ENCODE peak calls at places on chromosomes 1 and 21, in seven cellular contexts. I is SK-N-SH, Z is K562, M is HepG2, O is H1, E is GM12878, H is HCT116. W is an unnamed sample.

GRCh38 chr1:50369830-50370229 is 53.4 kb downstream of the DMRTA2 start:
- DNase-seq in I (no peak), Z (no peak), M (peak; percentile 15), O (no peak), E (no peak), H (no peak), W (peak; percentile 24)

GRCh38 chr1:244762629-244763028 is 72.8 kb upstream of the COX20 start:
- DNase-seq in I (no peak), Z (no peak), M (no peak), O (no peak), E (no peak), H (no peak), W (no peak)

GRCh38 chr1:91749690-91750335 is 136.1 kb downstream of the TGFBR3 start:
- DNase-seq in I (no peak), Z (no peak), M (no peak), O (no peak), E (no peak), H (no peak), W (no peak)

GRCh38 chr21:17829472-17829871 is 10.3 kb upstream of the C21orf91 start:
- DNase-seq in I (no peak), Z (no peak), M (no peak), O (no peak), E (no peak), H (no peak), W (no peak)

GRCh38 chr1:186780081-186780480 is 48.7 kb upstream of the PLA2G4A start:
- DNase-seq in I (no peak), Z (no peak), M (no peak), O (no peak), E (no peak), H (no peak), W (no peak)

GRCh38 chr1:179883040-179883501 is 986 bp downstream of the TOR1AIP1 start:
- DNase-seq in I (peak; percentile 80), Z (no peak), M (no peak), O (no peak), E (no peak), H (no peak), W (no peak)

GRCh38 chr1:92882817-92883216 is 51.0 kb downstream of the RPL5 start:
- DNase-seq in I (peak; percentile 2), Z (no peak), M (no peak), O (no peak), E (no peak), H (no peak), W (no peak)

GRCh38 chr1:52041551-52042185 is 8.1 kb upstream of the KTI12 start:
- DNase-seq in I (no peak), Z (no peak), M (no peak), O (no peak), E (no peak), H (no peak), W (no peak)

GRCh38 chr1:115115521-115116161 is 26.3 kb upstream of the TSPAN2 start:
- DNase-seq in I (no peak), Z (no peak), M (no peak), O (no peak), E (no peak), H (no peak), W (no peak)

GRCh38 chr1:185681034-185681633 is 53.1 kb upstream of the HMCN1 start:
- DNase-seq in I (peak; percentile 17), Z (no peak), M (peak; percentile 50), O (no peak), E (peak; percentile 21), H (peak; percentile 45), W (no peak)

GRCh38 chr1:67299296-67299695 is 8.4 kb upstream of the IL12RB2 start:
- DNase-seq in I (no peak), Z (no peak), M (no peak), O (no peak), E (no peak), H (no peak), W (no peak)

GRCh38 chr1:201565771-201566528 is 27.0 kb downstream of the NAV1 start:
- DNase-seq in I (no peak), Z (no peak), M (no peak), O (no peak), E (no peak), H (no peak), W (no peak)

GRCh38 chr1:108551157-108551862 is 8.6 kb upstream of the EEIG2 start:
- DNase-seq in I (no peak), Z (no peak), M (no peak), O (no peak), E (peak; percentile 70), H (no peak), W (no peak)

GRCh38 chr1:53454019-53454418 is 5.2 kb upstream of the DMRTB1 start:
- DNase-seq in I (no peak), Z (no peak), M (no peak), O (no peak), E (no peak), H (no peak), W (no peak)

GRCh38 chr1:119139393-119139792 is 1.1 kb downstream of the WARS2 start:
- DNase-seq in I (no peak), Z (no peak), M (no peak), O (no peak), E (peak; percentile 44), H (no peak), W (no peak)
- TF ChIP-seq JUND in I (no peak), Z (no peak), M (no peak), O (no peak), E (no peak), H (no peak), W (no peak)

GRCh38 chr1:55893155-55893554 is 678.0 kb upstream of the USP24 start:
- DNase-seq in I (no peak), Z (no peak), M (peak; percentile 59), O (no peak), E (no peak), H (peak; percentile 53), W (peak; percentile 48)
- TF ChIP-seq JUND in I (no peak), Z (no peak), M (no peak), O (no peak), E (no peak), H (no peak), W (no peak)

GRCh38 chr1:14915356-14916054 is 238.0 kb upstream of the TMEM51 start:
- DNase-seq in I (peak; percentile 84), Z (peak; percentile 89), M (peak; percentile 39), O (no peak), E (no peak), H (peak; percentile 28), W (peak; percentile 54)
- TF ChIP-seq JUND in I (no peak), Z (no peak), M (no peak), O (no peak), E (no peak), H (no peak), W (no peak)

DNA sequence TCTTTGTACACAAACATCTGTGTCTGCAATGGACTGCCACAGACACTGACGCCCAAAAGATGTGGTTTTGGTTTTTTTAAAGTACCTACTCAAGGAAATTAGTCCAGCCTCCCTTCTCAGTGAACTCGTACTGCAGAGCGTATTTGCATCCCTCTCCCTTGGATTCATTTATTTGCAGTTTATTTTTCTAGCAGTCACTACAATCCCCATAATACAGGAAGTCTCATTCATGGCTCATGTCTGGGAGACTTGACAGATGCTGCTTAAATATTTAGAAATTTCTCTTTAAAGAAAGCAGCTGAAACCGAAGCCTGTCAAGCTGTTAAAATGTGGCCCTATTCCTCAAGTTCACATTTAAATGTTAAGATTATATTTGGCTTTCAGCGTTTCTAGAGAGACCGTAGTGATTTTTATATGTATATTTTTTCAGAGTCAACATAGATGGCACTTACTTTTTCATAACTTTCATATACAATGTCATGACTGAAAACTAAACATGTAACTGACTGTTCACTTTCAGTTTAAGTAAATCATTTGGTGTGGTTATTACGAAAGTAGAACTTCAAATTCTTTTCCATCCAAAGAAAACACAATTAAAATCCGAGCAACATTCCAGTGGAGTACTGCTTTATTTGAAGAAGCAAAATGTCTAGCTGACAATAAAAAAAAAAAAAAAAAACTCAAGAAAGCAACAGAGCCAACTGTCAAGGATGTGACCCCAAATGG is 38.0 kb downstream of the MIS18A start:
- DNase-seq in I (no peak), Z (no peak), M (no peak), O (no peak), E (peak; percentile 13), H (no peak), W (no peak)
- TF ChIP-seq JUND in I (no peak), Z (no peak), M (no peak), O (no peak), E (no peak), H (no peak), W (no peak)

GRCh38 chr1:39957299-39958020 is 2.5 kb downstream of the MFSD2A start:
- DNase-seq in I (peak; percentile 10), Z (no peak), M (no peak), O (no peak), E (no peak), H (no peak), W (no peak)

GRCh38 chr1:39962450-39962825 is 7.5 kb downstream of the MFSD2A start:
- DNase-seq in I (no peak), Z (no peak), M (no peak), O (no peak), E (no peak), H (no peak), W (no peak)

GRCh38 chr1:39958801-39959200 is 3.9 kb downstream of the MFSD2A start:
- DNase-seq in I (no peak), Z (no peak), M (no peak), O (no peak), E (no peak), H (no peak), W (no peak)

GRCh38 chr1:39959651-39960333 is 4.8 kb downstream of the MFSD2A start:
- DNase-seq in I (no peak), Z (no peak), M (no peak), O (no peak), E (no peak), H (no peak), W (no peak)

DNA sequence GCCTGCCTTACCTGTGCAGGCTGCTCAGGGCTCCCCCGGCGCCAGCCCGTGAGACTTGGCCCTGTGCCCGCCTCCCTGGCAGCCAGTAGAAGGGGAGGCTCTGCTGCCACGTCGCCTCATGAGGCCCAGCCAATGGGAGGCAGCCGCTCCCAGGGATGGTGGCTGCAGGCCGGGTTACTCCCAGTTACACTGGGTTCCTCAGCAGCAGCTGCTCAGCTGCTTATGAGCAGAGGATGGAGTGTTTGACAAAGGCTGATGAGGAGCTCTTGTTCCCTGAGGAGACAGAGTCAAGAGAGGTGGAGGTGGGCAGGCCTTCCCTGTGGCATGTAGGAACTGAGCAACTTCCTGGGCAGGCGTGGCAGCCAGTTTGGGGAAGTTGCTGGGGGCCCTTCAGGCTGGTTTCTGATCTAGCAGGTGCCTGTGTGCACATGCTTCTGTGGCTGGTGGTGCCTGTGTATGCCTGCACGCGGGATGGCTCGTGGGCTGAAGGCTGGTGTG is 5.6 kb downstream of the MFSD2A start:
- DNase-seq in I (peak; percentile 55), Z (peak; percentile 42), M (no peak), O (no peak), E (peak; percentile 58), H (no peak), W (no peak)
- TF ChIP-seq JUND in I (no peak), Z (no peak), M (no peak), O (no peak), E (no peak), H (no peak), W (no peak)

GRCh38 chr1:94345148-94345721 is 73.0 kb upstream of the ABCD3 start:
- DNase-seq in I (no peak), Z (no peak), M (no peak), O (no peak), E (no peak), H (no peak), W (no peak)
- TF ChIP-seq JUND in I (no peak), Z (no peak), M (no peak), O (no peak), E (no peak), H (no peak), W (no peak)

GRCh38 chr1:25140073-25140797 is 92.1 kb downstream of the SYF2 start:
- DNase-seq in I (no peak), Z (no peak), M (peak; percentile 55), O (no peak), E (peak; percentile 69), H (no peak), W (no peak)
- TF ChIP-seq JUND in I (no peak), Z (no peak), M (no peak), O (no peak), E (no peak), H (no peak), W (no peak)